ENCODE peak calls at places on chromosomes 4 and X, in ten cellular contexts. F is stomach, Q is transverse colon, R is A549, E is HepG2, Z is suprapubic skin, L is sigmoid colon, S is upper lobe of left lung, G is SK-N-SH, M is GM12878. P is an unnamed sample.

GRCh38 chr4:156774422-156774821 is 197.2 kb downstream of the PDGFC start:
- DNase-seq in F (no peak), Q (no peak), R (no peak), E (peak; percentile 34), Z (no peak), L (no peak), S (no peak), G (no peak), M (no peak), P (no peak)

GRCh38 chrX:49282647-49283011 is 13.0 kb downstream of the PPP1R3F start:
- DNase-seq in F (peak; percentile 25), Q (no peak), R (no peak), E (no peak), Z (no peak), L (peak; percentile 65), S (no peak), G (peak; percentile 61), M (no peak), P (no peak)

GRCh38 chr4:139528377-139529005 is 27.5 kb downstream of the SETD7 start:
- DNase-seq in F (peak; percentile 45), Q (peak; percentile 62), R (no peak), E (no peak), Z (no peak), L (peak; percentile 89), S (peak; percentile 32), G (no peak), M (peak; percentile 11), P (peak; percentile 34)

GRCh38 chr4:93646225-93646930 is 182.2 kb upstream of the ATOH1 start:
- DNase-seq in F (no peak), Q (no peak), R (no peak), E (no peak), Z (no peak), L (no peak), S (no peak), G (no peak), M (no peak), P (no peak)

GRCh38 chr4:146513548-146513947 is 8.2 kb downstream of the SLC10A7 start:
- DNase-seq in F (no peak), Q (no peak), R (no peak), E (no peak), Z (no peak), L (no peak), S (no peak), G (no peak), M (no peak), P (no peak)

GRCh38 chrX:4240541-4241194 is 527.2 kb upstream of the PRKX start:
- DNase-seq in F (no peak), Q (no peak), R (no peak), E (peak; percentile 3), Z (no peak), L (no peak), S (no peak), G (no peak), M (no peak), P (no peak)

GRCh38 chrX:19991350-19991718 is 473 bp upstream of the BCLAF3 start:
- DNase-seq in F (no peak), Q (no peak), R (no peak), E (no peak), Z (no peak), L (no peak), S (no peak), G (no peak), M (no peak), P (no peak)

GRCh38 chr4:42397256-42397634 is at the start of gene SHISA3:
- DNase-seq in F (no peak), Q (peak; percentile 9), R (peak; percentile 4), E (no peak), Z (no peak), L (no peak), S (peak; percentile 84), G (peak; percentile 71), M (no peak), P (no peak)

GRCh38 chr4:81651500-81651899 is 179.8 kb upstream of the RASGEF1B start:
- DNase-seq in F (no peak), Q (no peak), R (no peak), E (no peak), Z (no peak), L (no peak), S (no peak), G (no peak), M (no peak), P (no peak)

GRCh38 chr4:117417856-117418255 is 332.5 kb upstream of the TRAM1L1 start:
- DNase-seq in F (no peak), Q (no peak), R (no peak), E (no peak), Z (no peak), L (no peak), S (no peak), G (no peak), M (no peak), P (no peak)

GRCh38 chrX:141975839-141976238 is 72.1 kb downstream of the MAGEC1 start:
- DNase-seq in F (no peak), Q (no peak), R (no peak), E (no peak), Z (no peak), L (no peak), S (no peak), G (no peak), M (no peak), P (no peak)

GRCh38 chrX:105282077-105282476 is 61.6 kb upstream of the TEX13A start:
- DNase-seq in F (no peak), Q (no peak), R (no peak), E (no peak), Z (no peak), L (no peak), S (no peak), G (no peak), M (no peak), P (no peak)

GRCh38 chrX:154661200-154661599 is 7.8 kb upstream of the CTAG2 start:
- DNase-seq in F (no peak), Q (no peak), R (no peak), E (no peak), Z (no peak), L (no peak), S (no peak), G (no peak), M (no peak), P (no peak)

GRCh38 chrX:124555036-124555595 is 208.8 kb downstream of the SH2D1A start:
- DNase-seq in F (no peak), Q (no peak), R (no peak), E (no peak), Z (no peak), L (no peak), S (no peak), G (no peak), M (no peak), P (no peak)

DNA sequence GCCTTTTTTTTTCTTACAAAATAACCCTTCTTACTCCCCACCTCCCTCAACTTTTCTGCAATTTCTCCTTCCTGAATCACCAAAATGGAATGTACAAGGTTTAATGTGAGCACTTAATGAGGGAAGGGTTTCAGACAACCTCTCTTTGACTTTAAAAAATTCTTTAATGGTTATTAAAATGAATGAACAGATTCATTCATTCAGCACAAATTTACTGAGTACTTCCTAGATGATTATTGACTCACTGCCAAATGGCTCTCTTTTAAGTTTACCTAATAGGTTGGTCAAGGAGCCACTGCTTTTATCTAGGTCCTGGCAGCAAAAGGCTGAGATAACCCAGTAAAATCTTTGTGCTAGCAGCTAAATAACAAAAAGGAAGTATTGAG is 904 bp upstream of the AADAT start:
- DNase-seq in F (no peak), Q (no peak), R (no peak), E (no peak), Z (no peak), L (no peak), S (no peak), G (peak; percentile 16), M (no peak), P (no peak)
- H3K4me3 ChIP-seq in F (peak overlapping the region; percentile 65), Q (no peak overlapping the region), R (peak overlapping the region; percentile 58), E (no peak overlapping the region), Z (peak overlapping the region; percentile 61), L (peak overlapping the region; percentile 63), S (peak overlapping the region; percentile 71), G (peak overlapping the region; percentile 90), M (no peak overlapping the region), P (no peak overlapping the region)

DNA sequence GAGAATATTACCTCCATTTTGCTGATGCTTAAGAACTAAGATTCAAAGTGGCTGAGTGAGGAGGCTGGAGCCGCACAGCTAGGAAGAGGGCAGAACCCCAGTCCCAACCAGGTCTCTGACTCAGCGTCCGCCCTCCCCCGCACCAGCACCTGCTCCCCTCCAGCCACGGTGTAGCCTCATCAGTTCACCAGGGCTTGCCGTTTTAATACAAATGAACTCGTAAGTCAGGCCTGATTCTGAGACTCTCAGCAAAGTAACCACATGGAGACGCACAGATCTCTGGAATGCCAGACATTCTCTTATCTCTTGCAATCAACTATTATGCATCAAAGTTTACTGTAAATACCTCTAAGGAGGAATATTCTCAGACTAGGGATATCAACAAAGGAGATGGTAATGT is 52.4 kb downstream of the ENPP6 start:
- DNase-seq in F (no peak), Q (no peak), R (no peak), E (no peak), Z (no peak), L (no peak), S (no peak), G (no peak), M (no peak), P (no peak)
- TF ChIP-seq EP300 in F (no peak), Q (no peak), R (no peak), E (no peak), Z (no peak), L (no peak), S (no peak), G (no peak), M (no peak), P (no peak)

DNA sequence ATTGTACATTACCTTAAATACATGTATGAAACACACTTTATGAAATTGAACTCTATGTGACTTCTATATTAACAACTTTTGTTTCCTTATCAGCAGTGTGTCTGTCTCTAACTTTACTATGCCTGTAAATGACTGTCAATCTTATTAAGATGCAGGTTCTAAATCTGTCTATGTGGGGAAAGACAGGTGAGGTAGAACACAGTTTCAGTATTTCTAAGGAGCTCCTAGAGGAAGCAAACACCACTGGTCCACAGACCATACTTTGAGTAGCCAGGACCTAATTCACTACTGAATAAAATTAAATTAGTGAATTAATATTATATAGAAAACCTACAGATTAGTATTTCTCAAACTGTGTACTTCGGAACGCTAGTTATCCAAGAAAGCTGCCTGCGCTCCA is 133.9 kb upstream of the CPEB2 start:
- DNase-seq in F (no peak), Q (no peak), R (no peak), E (no peak), Z (no peak), L (no peak), S (no peak), G (no peak), M (no peak), P (no peak)
- H3K4me3 ChIP-seq in F (no peak overlapping the region), Q (no peak overlapping the region), R (no peak overlapping the region), E (no peak overlapping the region), Z (no peak overlapping the region), L (no peak overlapping the region), S (no peak overlapping the region), G (no peak overlapping the region), M (no peak overlapping the region), P (no peak overlapping the region)

GRCh38 chrX:10773318-10773717 is 152.9 kb upstream of the MID1 start:
- DNase-seq in F (no peak), Q (no peak), R (no peak), E (no peak), Z (no peak), L (no peak), S (no peak), G (peak; percentile 11), M (no peak), P (no peak)

GRCh38 chrX:10769165-10769564 is 148.8 kb upstream of the MID1 start:
- DNase-seq in F (no peak), Q (no peak), R (peak; percentile 32), E (no peak), Z (no peak), L (no peak), S (no peak), G (peak; percentile 36), M (no peak), P (no peak)

GRCh38 chrX:10769696-10770619 is 149.6 kb upstream of the MID1 start:
- DNase-seq in F (no peak), Q (no peak), R (no peak), E (no peak), Z (no peak), L (no peak), S (no peak), G (no peak), M (no peak), P (no peak)
- TF ChIP-seq EP300 in F (no peak), Q (no peak), R (no peak), E (no peak), Z (no peak), L (no peak), S (no peak), G (no peak), M (no peak), P (no peak)

P was measured in tibial nerve.